ENCODE peak calls at places on chromosomes 12 and 14, in six cellular contexts. C is GM23338, E is SK-N-SH, M is OCI-LY7, W is GM23248, S is neural progenitor cell. J is an unnamed sample.

GRCh38 chr12:32010631-32011030 is 51.4 kb downstream of the RESF1 start:
- DNase-seq in W (no peak), C (no peak), S (no peak), M (no peak), E (no peak), J (no peak)

GRCh38 chr12:46124848-46125619 is 134.7 kb upstream of the SCAF11 start:
- DNase-seq in M (peak), E (peak), W (peak), C (peak), S (peak), J (peak)

GRCh38 chr12:90280033-90280432 is 571.4 kb upstream of the ATP2B1 start:
- DNase-seq in E (no peak), W (peak), S (no peak), M (no peak), C (no peak), J (no peak)

GRCh38 chr14:24909523-24910302 is 140.2 kb downstream of the STXBP6 start:
- DNase-seq in S (no peak), W (no peak), E (no peak), C (no peak), M (no peak), J (no peak)

GRCh38 chr12:96354844-96355534 is 45.2 kb downstream of the CDK17 start:
- DNase-seq in M (no peak), C (no peak), E (no peak), W (no peak), S (no peak), J (no peak)

GRCh38 chr12:100688451-100688864 is 106.1 kb upstream of the ANO4 start:
- DNase-seq in E (no peak), S (no peak), W (peak), M (no peak), C (no peak), J (no peak)

GRCh38 chr14:67418368-67419174 is 6.6 kb upstream of the PLEK2 start:
- DNase-seq in C (no peak), W (peak), S (no peak), E (no peak), M (no peak), J (no peak)

GRCh38 chr12:51262758-51263177 is 7.4 kb downstream of the SMAGP start:
- DNase-seq in S (peak), W (peak), C (peak), E (no peak), M (peak), J (peak)

GRCh38 chr12:70365648-70366518 is at the start of gene KCNMB4:
- DNase-seq in S (peak), C (peak), M (peak), E (peak), W (peak), J (peak)

GRCh38 chr12:88658009-88658408 is 77.7 kb upstream of the KITLG start:
- DNase-seq in S (no peak), W (peak), M (no peak), C (no peak), E (no peak), J (no peak)

GRCh38 chr14:67580336-67581230 is 19.5 kb downstream of the PIGH start:
- DNase-seq in C (no peak), M (no peak), S (no peak), W (no peak), E (no peak), J (no peak)

GRCh38 chr12:123983822-123984485 is 10.9 kb downstream of the ZNF664 start:
- DNase-seq in C (peak), S (peak), M (peak), E (peak), W (peak), J (peak)

GRCh38 chr12:129607293-129607692 is 296.5 kb downstream of the TMEM132D start:
- DNase-seq in M (no peak), E (no peak), W (no peak), S (peak), C (peak), J (no peak)

GRCh38 chr14:90510208-90510607 is 113.4 kb downstream of the CALM1 start:
- DNase-seq in M (no peak), W (no peak), S (no peak), C (peak), E (no peak), J (no peak)

GRCh38 chr12:10661338-10661737 is 12.5 kb downstream of the STYK1 start:
- DNase-seq in E (no peak), C (no peak), W (peak), M (no peak), S (no peak), J (no peak)

GRCh38 chr14:95979339-95980042 is 59.7 kb upstream of the C14orf132 start:
- DNase-seq in M (peak), S (peak), W (peak), E (peak), C (peak), J (no peak)

GRCh38 chr14:68947802-68948201 is 31.3 kb downstream of the ACTN1 start:
- DNase-seq in S (peak), M (no peak), E (no peak), W (peak), C (no peak), J (no peak)

GRCh38 chr14:75340921-75341320 is 62.3 kb downstream of the FOS start:
- DNase-seq in S (no peak), M (peak), C (no peak), E (no peak), W (no peak), J (no peak)

GRCh38 chr12:109988903-109989302 is 7.3 kb downstream of the GIT2 start:
- DNase-seq in W (no peak), S (no peak), C (no peak), M (no peak), E (no peak), J (no peak)

GRCh38 chr12:14258468-14258947 is 107.0 kb upstream of the ATF7IP start:
- DNase-seq in C (peak), S (peak), W (peak), E (no peak), M (no peak), J (no peak)

GRCh38 chr12:4107436-4107878 is 166.1 kb upstream of the CCND2 start:
- DNase-seq in S (peak), E (peak), M (peak), W (peak), C (peak), J (peak)

GRCh38 chr14:68271996-68272395 is 452.4 kb downstream of the RAD51B start:
- DNase-seq in M (no peak), S (no peak), E (no peak), C (no peak), W (no peak), J (no peak)

GRCh38 chr12:11716794-11717532 is 67.5 kb downstream of the ETV6 start:
- DNase-seq in S (no peak), W (peak), C (no peak), E (peak), M (no peak), J (no peak)

GRCh38 chr12:105378821-105379400 is 48.4 kb downstream of the C12orf75 start:
- DNase-seq in E (peak), W (peak), M (peak), S (no peak), C (no peak), J (no peak)

GRCh38 chr12:9619411-9620179 is 11.9 kb upstream of the KLRB1 start:
- DNase-seq in C (no peak), M (no peak), W (no peak), E (no peak), S (no peak), J (no peak)

GRCh38 chr12:121709478-121709890 is 3.1 kb upstream of the TMEM120B start:
- DNase-seq in W (peak), C (no peak), S (no peak), E (no peak), M (no peak), J (no peak)

GRCh38 chr14:71438684-71439083 is 493.5 kb upstream of the RGS6 start:
- DNase-seq in W (peak), M (no peak), S (no peak), C (no peak), E (no peak), J (no peak)

GRCh38 chr14:94936411-94936892 is 166.5 kb upstream of the GSC start:
- DNase-seq in E (peak), S (peak), M (no peak), C (peak), W (peak), J (no peak)

GRCh38 chr14:104787736-104788532 is 7.6 kb downstream of the AKT1 start:
- DNase-seq in S (no peak), M (no peak), W (no peak), C (no peak), E (no peak), J (no peak)

GRCh38 chr14:33958616-33959226 is 7.8 kb upstream of the EGLN3 start:
- DNase-seq in C (no peak), M (no peak), S (no peak), E (no peak), W (no peak), J (no peak)

GRCh38 chr12:129753596-129753995 is 150.2 kb downstream of the TMEM132D start:
- DNase-seq in E (no peak), C (no peak), S (no peak), W (no peak), M (no peak), J (no peak)

GRCh38 chr12:16482726-16483125 is 123.2 kb downstream of the LMO3 start:
- DNase-seq in C (no peak), W (peak), E (no peak), S (no peak), M (no peak), J (no peak)

GRCh38 chr12:99192489-99192888 is 455.1 kb upstream of the GARIN6 start:
- DNase-seq in W (no peak), E (no peak), M (no peak), C (no peak), S (no peak), J (no peak)

GRCh38 chr14:103519043-103519836 is 3.4 kb downstream of the CKB start:
- DNase-seq in W (peak), E (peak), C (no peak), S (no peak), M (no peak), J (no peak)

GRCh38 chr12:47100146-47100545 is 20.4 kb upstream of the AMIGO2 start:
- DNase-seq in C (no peak), W (peak), M (no peak), S (no peak), E (no peak), J (no peak)

GRCh38 chr12:110858848-110859247 is 12.1 kb downstream of the CCDC63 start:
- DNase-seq in E (no peak), C (peak), S (peak), W (peak), M (no peak), J (no peak)

GRCh38 chr14:66070542-66071319 is 415.4 kb upstream of the CCDC196 start:
- DNase-seq in M (peak), E (peak), S (peak), C (peak), W (peak), J (peak)
- TF ChIP-seq EZH2phosphoT487 in M (no peak), E (no peak), S (no peak), C (no peak), W (no peak), J (no peak)

GRCh38 chr12:6072302-6072752 is 52.1 kb downstream of the VWF start:
- DNase-seq in M (no peak), S (no peak), W (peak), E (no peak), C (no peak), J (no peak)

GRCh38 chr12:6073426-6073825 is 51.0 kb downstream of the VWF start:
- DNase-seq in W (no peak), M (no peak), S (no peak), C (no peak), E (no peak), J (no peak)

GRCh38 chr12:6076340-6076739 is 48.1 kb downstream of the VWF start:
- DNase-seq in E (no peak), C (no peak), W (no peak), S (no peak), M (no peak), J (no peak)

GRCh38 chr12:6074979-6075585 is 49.4 kb downstream of the VWF start:
- DNase-seq in E (no peak), C (peak), S (peak), W (peak), M (no peak), J (peak)

GRCh38 chr12:6074394-6074793 is 50.1 kb downstream of the VWF start:
- DNase-seq in C (no peak), S (no peak), W (no peak), M (no peak), E (no peak), J (peak)
- H3K4me3 ChIP-seq in C (no peak), S (no peak), W (peak), M (no peak), E (no peak), J (peak)

GRCh38 chr12:131806654-131807053 is 21.5 kb upstream of the MMP17 start:
- DNase-seq in S (no peak), C (no peak), W (no peak), E (no peak), M (no peak), J (no peak)

GRCh38 chr12:131803995-131804521 is 24.1 kb upstream of the MMP17 start:
- DNase-seq in E (no peak), C (no peak), S (no peak), M (no peak), W (peak), J (no peak)

GRCh38 chr12:131810672-131811071 is 17.5 kb upstream of the MMP17 start:
- DNase-seq in W (no peak), M (no peak), E (no peak), C (peak), S (no peak), J (no peak)

GRCh38 chr12:131808744-131809371 is 19.3 kb upstream of the MMP17 start:
- DNase-seq in M (peak), W (peak), C (peak), S (no peak), E (no peak), J (no peak)
- TF ChIP-seq EZH2phosphoT487 in M (no peak), W (no peak), C (no peak), S (no peak), E (no peak), J (no peak)

DNA sequence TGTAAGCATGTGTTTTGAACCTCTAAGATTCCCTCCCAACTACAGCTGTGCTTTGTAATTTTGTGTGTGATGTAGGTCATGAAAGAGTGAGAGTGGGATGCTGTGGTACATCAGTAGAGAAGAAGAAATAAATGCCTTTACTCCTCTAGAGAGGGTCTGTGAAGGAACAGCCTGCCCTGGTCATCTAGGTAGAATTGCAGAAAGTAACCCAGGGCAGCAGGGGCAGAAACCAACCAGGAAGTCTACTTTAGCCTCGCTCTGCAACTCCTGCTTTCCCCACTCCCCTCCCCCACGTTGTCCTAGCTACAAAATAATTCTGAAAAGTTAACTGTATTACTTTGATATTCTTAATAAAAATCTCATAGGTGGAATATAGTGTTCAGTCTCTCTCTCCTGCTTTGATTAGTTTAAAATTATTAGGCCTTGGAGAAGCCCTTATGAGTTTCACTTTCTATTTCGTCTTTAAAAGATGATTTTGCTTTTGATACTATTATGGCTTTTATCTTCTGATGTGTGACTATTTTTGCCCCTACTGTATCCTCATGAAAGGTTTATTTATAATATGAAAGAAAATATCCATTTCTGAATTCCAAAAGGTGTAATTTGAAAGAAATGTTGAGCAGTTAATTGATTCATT is 7.6 kb downstream of the TBK1 start:
- DNase-seq in M (no peak), S (no peak), E (no peak), C (peak), W (peak), J (peak)
- H3K4me3 ChIP-seq in M (peak), S (no peak), E (no peak), C (no peak), W (peak), J (peak)

GRCh38 chr14:21852061-21852664 is 178.5 kb upstream of the OR4E1 start:
- DNase-seq in E (peak), C (peak), M (peak), S (peak), W (peak), J (peak)
- TF ChIP-seq EZH2phosphoT487 in E (no peak), C (no peak), M (no peak), S (no peak), W (no peak), J (no peak)

GRCh38 chr12:116977465-116978380 is 67.0 kb downstream of the FBXW8 start:
- DNase-seq in M (peak), C (no peak), S (no peak), W (no peak), E (no peak), J (peak)
- H3K4me3 ChIP-seq in M (peak), C (no peak), S (no peak), W (no peak), E (no peak), J (peak)

DNA sequence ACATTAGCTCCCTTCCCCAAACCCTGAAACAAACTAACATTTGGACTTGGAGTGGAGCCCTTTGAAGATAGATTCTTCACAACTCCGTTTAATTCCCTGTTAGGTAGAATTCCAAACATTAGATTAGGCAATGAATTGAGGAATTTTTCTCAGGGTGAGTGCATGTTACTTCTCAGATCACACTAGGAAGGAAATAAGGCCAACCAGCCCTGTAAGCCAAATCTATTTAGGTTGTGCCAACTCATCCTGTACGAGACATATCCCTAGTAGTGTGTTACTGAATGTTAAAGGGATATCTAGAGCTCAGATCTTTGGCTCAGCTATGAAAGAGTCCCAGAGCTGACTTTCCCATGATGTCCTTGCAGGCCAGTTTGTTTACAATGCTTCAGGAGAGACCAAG is 45.6 kb downstream of the GPHB5 start:
- DNase-seq in M (no peak), E (no peak), W (no peak), S (no peak), C (no peak), J (no peak)
- TF ChIP-seq EZH2phosphoT487 in M (no peak), E (no peak), W (no peak), S (no peak), C (no peak), J (no peak)

GRCh38 chr12:2823483-2823882 is 11.0 kb downstream of the ITFG2 start:
- DNase-seq in M (no peak), E (no peak), S (no peak), W (no peak), C (no peak), J (no peak)
- H3K4me3 ChIP-seq in M (no peak), E (no peak), S (no peak), W (no peak), C (no peak), J (no peak)

J was measured in MM.1S.